ENCODE peak calls at places on chromosomes 3 and 15, in five cellular contexts. K, B, C, F and U are unnamed samples.

GRCh38 chr15:22267761-22268160 is 187.4 kb downstream of the OR4M2 start:
- DNase-seq in K (no peak), C (no peak), F (no peak), B (no peak), U (no peak)

GRCh38 chr3:169907476-169907875 is 3.9 kb upstream of the SAMD7 start:
- DNase-seq in B (no peak), K (no peak), C (no peak), F (no peak), U (no peak)

GRCh38 chr3:62046326-62046725 is 327.0 kb downstream of the FEZF2 start:
- DNase-seq in F (no peak), K (peak; percentile 34), B (no peak), C (peak; percentile 70), U (no peak)

GRCh38 chr15:79897380-79897678 is 515 bp upstream of the MTHFS start:
- DNase-seq in C (no peak), F (no peak), B (no peak), K (no peak), U (no peak)

GRCh38 chr15:65583701-65584100 is 27.2 kb downstream of the INTS14 start:
- DNase-seq in B (peak; percentile 80), K (peak; percentile 43), F (peak; percentile 53), C (peak; percentile 47), U (no peak)

GRCh38 chr3:151426337-151426648 is 34.6 kb downstream of the IGSF10 start:
- DNase-seq in B (peak; percentile 45), F (no peak), K (no peak), C (no peak), U (no peak)

GRCh38 chr3:134044459-134044858 is 14.7 kb upstream of the SLCO2A1 start:
- DNase-seq in K (no peak), C (no peak), F (no peak), B (no peak), U (no peak)

GRCh38 chr3:170330366-170330765 is 27.1 kb upstream of the SKIL start:
- DNase-seq in B (no peak), F (peak; percentile 55), K (peak; percentile 19), C (peak; percentile 63), U (no peak)

GRCh38 chr15:81740402-81740801 is 305.4 kb downstream of the MEX3B start:
- DNase-seq in B (no peak), F (no peak), K (no peak), C (no peak), U (no peak)

GRCh38 chr15:48466825-48467224 is 135.6 kb downstream of the DUT start:
- DNase-seq in K (no peak), F (no peak), C (no peak), B (no peak), U (no peak)

GRCh38 chr15:82531496-82532382 is 8.5 kb downstream of the RPS17 start:
- DNase-seq in C (no peak), F (no peak), B (no peak), K (no peak), U (peak; percentile 8)

GRCh38 chr15:71288348-71288955 is 173.2 kb downstream of the THSD4 start:
- DNase-seq in B (no peak), K (no peak), F (no peak), C (peak; percentile 20), U (no peak)

GRCh38 chr15:40310001-40310959 is 2.5 kb upstream of the PLCB2 start:
- DNase-seq in C (no peak), B (peak; percentile 66), K (no peak), F (peak; percentile 50), U (peak; percentile 58)

GRCh38 chr3:139204756-139205155 is 139.1 kb upstream of the MRPS22 start:
- DNase-seq in K (peak; percentile 24), F (no peak), B (no peak), C (no peak), U (no peak)

GRCh38 chr15:57015897-57016296 is 97.5 kb downstream of the TCF12 start:
- DNase-seq in B (no peak), F (no peak), C (peak; percentile 48), K (no peak), U (no peak)

GRCh38 chr15:75349851-75350588 is 3.2 kb downstream of the NEIL1 start:
- DNase-seq in C (no peak), B (peak; percentile 87), F (no peak), K (no peak), U (peak; percentile 45)

GRCh38 chr3:189122526-189123205 is 49.1 kb upstream of the TPRG1 start:
- DNase-seq in B (no peak), F (no peak), C (no peak), K (no peak), U (no peak)

GRCh38 chr15:42021593-42021992 is 751 bp upstream of the PLA2G4E start:
- DNase-seq in F (no peak), K (no peak), C (no peak), B (no peak), U (no peak)